ENCODE peak calls at places on chromosomes 12 and 14, in nine cellular contexts. P is Panc1, A is Karpas-422, H is neuronal stem cell, E is transverse colon, C is MM.1S, L is OCI-LY7, J is uterus, G is psoas muscle. U is an unnamed sample.

GRCh38 chr14:101853455-101854018 is 92.0 kb downstream of the PPP2R5C start:
- DNase-seq in L (no peak), A (no peak), E (no peak), P (no peak), H (no peak), G (no peak), J (no peak), C (no peak), U (no peak)

GRCh38 chr12:68838046-68838886 is 30.3 kb downstream of the MDM2 start:
- DNase-seq in C (no peak), J (no peak), L (no peak), P (no peak), E (no peak), A (no peak), H (no peak), G (no peak), U (no peak)

GRCh38 chr14:35336171-35337073 is 44.2 kb downstream of the PSMA6 start:
- DNase-seq in C (no peak), H (no peak), G (peak; percentile 93), E (peak; percentile 92), L (no peak), A (no peak), P (no peak), J (peak; percentile 97), U (peak; percentile 93)

GRCh38 chr12:94304566-94305061 is 155.1 kb downstream of the CEP83 start:
- DNase-seq in H (no peak), J (no peak), P (no peak), L (no peak), C (no peak), A (no peak), E (no peak), G (no peak), U (no peak)

GRCh38 chr14:95265106-95266094 is 54.3 kb downstream of the CLMN start:
- DNase-seq in H (no peak), C (peak; percentile 66), L (peak; percentile 90), J (peak; percentile 31), G (no peak), E (peak; percentile 66), P (peak; percentile 95), A (peak; percentile 97), U (no peak)

GRCh38 chr14:71474291-71474690 is 457.9 kb upstream of the RGS6 start:
- DNase-seq in G (no peak), A (no peak), P (no peak), J (no peak), E (no peak), L (no peak), H (no peak), C (no peak), U (no peak)

GRCh38 chr14:93824518-93825234 is 36.4 kb upstream of the PRIMA1 start:
- DNase-seq in H (no peak), C (no peak), J (no peak), L (no peak), G (no peak), P (no peak), A (no peak), E (no peak), U (no peak)

GRCh38 chr12:85519163-85519562 is 239.1 kb downstream of the ALX1 start:
- DNase-seq in A (no peak), H (no peak), J (no peak), C (no peak), E (no peak), P (no peak), L (no peak), G (no peak), U (no peak)

GRCh38 chr12:42468341-42468821 is 121.2 kb downstream of the PRICKLE1 start:
- DNase-seq in P (no peak), C (peak; percentile 66), J (no peak), G (no peak), A (peak; percentile 88), E (peak; percentile 21), H (no peak), L (peak; percentile 78), U (no peak)

GRCh38 chr12:30988086-30988485 is 61.5 kb downstream of the TSPAN11 start:
- DNase-seq in L (no peak), H (no peak), G (no peak), C (no peak), J (no peak), P (no peak), E (no peak), A (no peak), U (no peak)

GRCh38 chr12:89947437-89948265 is 239.0 kb upstream of the ATP2B1 start:
- DNase-seq in G (no peak), P (peak; percentile 38), L (no peak), J (peak; percentile 55), C (no peak), A (no peak), E (no peak), H (no peak), U (peak; percentile 25)

DNA sequence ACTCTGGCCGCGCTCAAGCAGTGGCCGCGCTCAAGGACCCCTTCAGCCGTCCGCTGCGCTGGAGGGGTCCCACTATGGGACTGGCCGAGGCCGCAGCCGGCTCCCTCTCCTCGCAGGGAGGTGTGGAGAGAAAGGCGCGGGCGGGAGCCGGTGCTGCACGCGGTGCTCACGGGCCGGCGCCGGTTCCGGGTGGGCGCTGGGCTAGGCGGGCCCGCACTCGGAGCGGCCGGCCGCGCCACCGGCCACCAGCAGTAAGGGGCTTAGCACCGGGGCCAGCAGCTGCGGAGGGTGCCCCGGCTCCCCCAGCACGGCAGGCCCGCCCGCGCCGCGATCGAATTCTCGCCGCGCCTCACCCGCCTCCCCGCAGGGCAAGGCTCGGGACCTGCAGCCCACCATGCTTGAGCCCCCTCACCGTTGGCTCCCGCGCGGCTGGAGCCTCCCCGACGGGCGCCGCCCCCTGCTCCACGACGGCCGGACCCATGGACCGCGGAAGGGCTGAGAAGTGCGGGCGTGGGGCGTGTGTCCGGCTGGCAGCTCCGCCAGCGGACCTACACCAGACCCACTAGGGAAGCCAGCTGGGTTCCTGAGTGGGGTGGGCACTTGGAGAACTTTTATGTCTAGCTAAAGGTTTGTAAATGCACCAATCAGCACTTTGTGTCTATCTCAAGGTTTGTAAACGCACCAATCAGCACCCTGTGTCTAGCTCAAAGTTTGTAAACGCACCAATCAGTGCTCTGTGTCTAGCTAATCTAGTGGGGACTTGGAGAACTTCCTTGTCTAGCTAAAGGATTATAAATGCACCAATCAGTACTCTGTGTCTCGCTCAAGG is 49.5 kb downstream of the KLHL28 start:
- DNase-seq in H (no peak), C (no peak), J (no peak), G (peak; percentile 15), A (no peak), E (no peak), P (no peak), L (no peak), U (peak; percentile 24)
- H3K4me3 ChIP-seq in H (no peak overlapping the region), C (no peak overlapping the region), J (peak overlapping the region; percentile 13), G (peak overlapping the region; percentile 62), A (no peak overlapping the region), E (peak overlapping the region; percentile 28), P (no peak overlapping the region), L (no peak overlapping the region), U (no peak overlapping the region)

DNA sequence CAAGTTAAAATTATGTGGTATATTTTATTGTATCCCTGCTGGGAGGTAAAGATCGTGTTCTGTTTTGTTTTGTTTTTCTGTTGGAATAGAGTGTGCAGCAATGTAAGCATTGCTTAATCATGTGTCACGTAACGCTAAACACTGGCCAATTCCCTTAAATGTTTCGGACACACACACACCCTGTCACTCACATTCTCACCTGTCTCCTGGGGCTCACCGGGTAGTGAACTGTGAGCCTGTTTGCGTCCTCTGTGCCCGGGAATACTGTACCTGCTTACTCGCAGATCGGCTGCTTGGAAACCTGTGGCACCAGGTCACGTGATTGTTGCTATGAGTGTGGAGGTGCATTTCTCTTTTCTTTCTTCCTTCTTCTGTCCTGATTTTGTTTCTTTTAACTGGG is 181.3 kb downstream of the ESR2 start:
- DNase-seq in G (peak; percentile 28), A (no peak), P (no peak), E (peak; percentile 58), H (no peak), C (no peak), L (no peak), J (no peak), U (peak; percentile 54)
- H3K36me3 ChIP-seq in G (no peaks in the 10 kb centered on the region), A (no peaks in the 10 kb centered on the region), P (no peaks in the 10 kb centered on the region), E (no peaks in the 10 kb centered on the region), H (peaks cover 88% of the 10 kb centered on the region), C (no peaks in the 10 kb centered on the region), L (peaks cover 57% of the 10 kb centered on the region), J (no peaks in the 10 kb centered on the region), U (no peaks in the 10 kb centered on the region)

GRCh38 chr12:71744522-71745300 is 10.0 kb upstream of the RAB21 start:
- DNase-seq in L (no peak), P (no peak), A (no peak), H (no peak), G (no peak), C (no peak), J (no peak), E (no peak), U (no peak)

GRCh38 chr12:71748081-71748850 is 6.4 kb upstream of the RAB21 start:
- DNase-seq in C (no peak), J (no peak), G (no peak), A (peak; percentile 17), H (no peak), E (no peak), P (no peak), L (no peak), U (no peak)

GRCh38 chr12:71737204-71737603 is 17.5 kb upstream of the RAB21 start:
- DNase-seq in L (no peak), G (no peak), J (no peak), C (no peak), E (no peak), A (peak; percentile 38), H (no peak), P (no peak), U (no peak)

GRCh38 chr12:71746983-71747611 is 7.6 kb upstream of the RAB21 start:
- DNase-seq in J (peak; percentile 23), L (peak; percentile 84), P (no peak), G (no peak), E (peak; percentile 46), A (peak; percentile 87), H (no peak), C (peak; percentile 74), U (no peak)

GRCh38 chr12:71742998-71743397 is 11.7 kb upstream of the RAB21 start:
- DNase-seq in G (no peak), C (no peak), P (no peak), H (no peak), E (no peak), J (no peak), L (no peak), A (no peak), U (no peak)
- H3K4me3 ChIP-seq in G (no peak overlapping the region), C (no peak overlapping the region), P (no peak overlapping the region), H (no peak overlapping the region), E (no peak overlapping the region), J (no peak overlapping the region), L (no peak overlapping the region), A (no peak overlapping the region), U (no peak overlapping the region)

DNA sequence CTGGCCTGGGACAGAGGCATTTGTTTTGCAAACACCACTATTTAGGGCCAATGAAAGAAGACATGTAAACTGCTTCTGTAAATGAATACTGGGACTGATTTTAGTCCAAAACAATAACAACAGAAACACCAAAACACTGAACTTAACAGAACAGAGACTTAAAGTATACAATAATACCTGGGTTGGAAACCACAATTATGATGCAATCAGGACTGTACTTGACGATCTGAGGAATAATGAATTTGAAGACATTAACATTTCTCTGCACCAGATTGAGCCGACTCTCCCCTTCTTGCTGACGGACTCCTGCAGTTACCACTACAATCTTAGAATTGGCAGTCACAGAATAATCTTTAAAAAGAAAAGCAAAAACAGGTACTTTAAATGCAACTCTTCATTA is 13.9 kb downstream of the LDHB start:
- DNase-seq in C (no peak), J (no peak), H (no peak), E (no peak), P (no peak), A (no peak), L (no peak), G (no peak), U (no peak)
- H3K36me3 ChIP-seq in C (peaks cover 27% of the 10 kb centered on the region), J (no peaks in the 10 kb centered on the region), H (peaks cover 100% of the 10 kb centered on the region), E (no peaks in the 10 kb centered on the region), P (peaks cover 57% of the 10 kb centered on the region), A (peaks cover 80% of the 10 kb centered on the region), L (peaks cover 94% of the 10 kb centered on the region), G (peaks cover 17% of the 10 kb centered on the region), U (no peaks in the 10 kb centered on the region)

GRCh38 chr12:112977641-112978040 is 678 bp upstream of the OAS2 start:
- DNase-seq in L (no peak), J (no peak), G (no peak), E (no peak), H (no peak), P (no peak), A (no peak), C (peak; percentile 31), U (no peak)
- H3K4me3 ChIP-seq in L (peak overlapping the region; percentile 81), J (peak overlapping the region; percentile 18), G (peak overlapping the region; percentile 62), E (no peak overlapping the region), H (no peak overlapping the region), P (peak overlapping the region; percentile 23), A (peak overlapping the region; percentile 66), C (peak overlapping the region; percentile 87), U (no peak overlapping the region)

U was measured in mucosa of descending colon.